ENCODE peak calls at places on chromosomes 3 and 15, in seven cellular contexts. I is ovary, M is A549, O is K562, J is stomach, K is H1, G is suprapubic skin. V is an unnamed sample.

GRCh38 chr3:159872374-159873109 is 116.1 kb upstream of the IL12A start:
- DNase-seq in I (no peak), M (peak), O (no peak), J (no peak), K (no peak), G (no peak), V (no peak)

GRCh38 chr3:61315874-61316273 is 64.6 kb upstream of the FHIT start:
- DNase-seq in I (no peak), M (no peak), O (no peak), J (no peak), K (no peak), G (no peak), V (no peak)

GRCh38 chr3:143307613-143308183 is 188.1 kb downstream of the CHST2 start:
- DNase-seq in I (peak), M (peak), O (peak), J (peak), K (no peak), G (no peak), V (no peak)

GRCh38 chr3:135806342-135806741 is 159.2 kb upstream of the PPP2R3A start:
- DNase-seq in I (no peak), M (no peak), O (no peak), J (no peak), K (no peak), G (no peak), V (no peak)

GRCh38 chr3:15287565-15288330 is 44.6 kb downstream of the SH3BP5 start:
- DNase-seq in I (peak), M (no peak), O (no peak), J (peak), K (no peak), G (peak), V (peak)

GRCh38 chr3:100880072-100880471 is 113.1 kb downstream of the ABI3BP start:
- DNase-seq in I (no peak), M (no peak), O (no peak), J (no peak), K (no peak), G (no peak), V (no peak)

GRCh38 chr3:188507244-188507720 is 353.3 kb downstream of the LPP start:
- DNase-seq in I (no peak), M (no peak), O (no peak), J (no peak), K (no peak), G (no peak), V (no peak)

GRCh38 chr15:29103825-29104565 is 165.6 kb downstream of the NSMCE3 start:
- DNase-seq in I (peak), M (peak), O (no peak), J (peak), K (peak), G (no peak), V (peak)

GRCh38 chr3:195447205-195447604 is 4.4 kb upstream of the ACAP2 start:
- DNase-seq in I (no peak), M (no peak), O (no peak), J (no peak), K (no peak), G (no peak), V (no peak)

GRCh38 chr3:46449755-46450552 is 14.8 kb downstream of the LTF start:
- DNase-seq in I (no peak), M (peak), O (peak), J (no peak), K (no peak), G (no peak), V (no peak)

GRCh38 chr15:91849749-91850161 is 3.8 kb upstream of the SLCO3A1 start:
- DNase-seq in I (no peak), M (peak), O (peak), J (no peak), K (no peak), G (no peak), V (no peak)

GRCh38 chr3:57078366-57079220 is 18.1 kb downstream of the SPATA12 start:
- DNase-seq in I (peak), M (peak), O (peak), J (peak), K (no peak), G (peak), V (peak)

GRCh38 chr15:80163897-80164296 is 11.1 kb downstream of the FAH start:
- DNase-seq in I (no peak), M (no peak), O (no peak), J (no peak), K (no peak), G (peak), V (no peak)

GRCh38 chr3:20074226-20075063 is 34.2 kb downstream of the KAT2B start:
- DNase-seq in I (no peak), M (no peak), O (no peak), J (no peak), K (no peak), G (no peak), V (no peak)

GRCh38 chr15:71806452-71806931 is 3.9 kb upstream of the NR2E3 start:
- DNase-seq in I (no peak), M (no peak), O (no peak), J (no peak), K (no peak), G (no peak), V (no peak)

GRCh38 chr3:64167346-64167745 is 57.9 kb downstream of the PRICKLE2 start:
- DNase-seq in I (no peak), M (no peak), O (no peak), J (no peak), K (no peak), G (no peak), V (no peak)

DNA sequence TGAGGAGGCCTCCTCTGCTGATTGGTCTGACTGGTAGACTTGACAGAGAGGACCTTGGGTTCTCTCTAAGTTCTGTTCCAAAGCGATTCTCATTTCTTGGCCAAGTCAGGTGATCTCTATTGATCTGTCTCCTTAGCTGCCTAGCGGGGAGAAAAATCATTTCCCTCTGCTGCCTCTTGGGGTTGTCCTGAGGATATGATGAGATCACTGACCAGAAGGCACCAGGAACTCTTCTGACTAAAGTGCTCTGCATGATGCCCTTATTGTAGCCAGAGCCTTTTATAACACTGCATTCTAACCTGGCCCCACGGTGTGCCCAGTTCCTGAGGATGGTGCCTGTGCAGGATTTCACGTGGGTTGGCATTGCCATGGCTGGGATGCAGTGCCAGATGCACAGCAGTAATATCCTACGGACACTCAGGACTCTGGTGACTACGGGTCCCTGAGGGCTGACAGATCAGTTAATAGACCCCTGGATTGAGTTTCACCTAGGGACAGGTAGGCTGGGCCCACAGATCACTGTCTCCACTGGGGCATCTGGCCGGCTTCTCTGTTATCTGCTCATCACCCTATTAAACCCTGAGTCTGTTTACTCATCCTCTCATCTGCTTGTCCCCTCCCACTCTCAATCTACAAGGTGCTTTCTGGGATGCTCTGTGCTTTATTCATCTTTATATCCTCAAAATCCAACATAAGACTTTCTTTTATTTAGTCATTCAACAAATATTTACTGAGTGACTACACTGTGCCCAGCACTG is 3.9 kb upstream of the HEG1 start:
- DNase-seq in I (no peak), M (no peak), O (no peak), J (no peak), K (no peak), G (no peak), V (no peak)
- TF ChIP-seq CTCF in I (no peak), M (no peak), O (no peak), J (no peak), K (no peak), G (no peak), V (no peak)

GRCh38 chr3:150972379-150972985 is at the start of gene CLRN1:
- DNase-seq in I (no peak), M (no peak), O (no peak), J (no peak), K (no peak), G (no peak), V (no peak)
- TF ChIP-seq EP300 in I (no peak), M (no peak), O (no peak), J (no peak), K (no peak), G (no peak), V (no peak)

DNA sequence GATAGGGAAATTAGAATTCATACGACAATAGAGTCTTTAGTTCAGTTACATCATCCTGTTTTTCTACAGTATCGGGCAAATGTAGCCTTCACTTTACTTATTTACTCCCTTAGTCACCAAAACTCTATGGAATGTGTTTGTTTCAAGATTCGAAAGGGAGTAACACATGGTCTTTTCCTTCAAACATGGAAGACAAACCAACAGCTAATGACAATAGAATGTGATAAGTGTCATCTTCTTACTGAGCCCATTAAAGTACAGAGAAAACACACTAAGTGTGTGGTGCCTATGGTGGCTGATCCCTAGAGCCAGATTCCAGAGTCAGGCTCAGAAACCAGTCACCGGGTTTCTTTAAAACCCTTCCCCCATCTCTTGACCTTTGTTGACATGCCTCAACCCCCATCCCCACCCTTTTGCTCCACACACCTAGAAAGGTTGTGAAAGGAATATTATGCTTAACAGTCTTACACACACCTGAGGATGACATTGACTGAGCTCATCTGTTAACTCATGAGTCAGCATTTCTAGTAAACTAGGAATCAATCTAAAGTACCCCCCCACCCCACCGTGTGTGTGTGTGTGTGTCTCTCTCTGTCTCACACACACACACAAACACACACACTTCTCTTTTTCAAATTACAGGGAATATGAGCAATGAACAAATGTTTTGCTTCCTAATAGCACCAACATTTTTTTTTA is 549.6 kb upstream of the CCDC54 start:
- DNase-seq in I (no peak), M (no peak), O (no peak), J (no peak), K (no peak), G (no peak), V (no peak)
- H3K27ac ChIP-seq in I (no peak), M (no peak), O (no peak), J (no peak), K (peak), G (no peak), V (no peak)

DNA sequence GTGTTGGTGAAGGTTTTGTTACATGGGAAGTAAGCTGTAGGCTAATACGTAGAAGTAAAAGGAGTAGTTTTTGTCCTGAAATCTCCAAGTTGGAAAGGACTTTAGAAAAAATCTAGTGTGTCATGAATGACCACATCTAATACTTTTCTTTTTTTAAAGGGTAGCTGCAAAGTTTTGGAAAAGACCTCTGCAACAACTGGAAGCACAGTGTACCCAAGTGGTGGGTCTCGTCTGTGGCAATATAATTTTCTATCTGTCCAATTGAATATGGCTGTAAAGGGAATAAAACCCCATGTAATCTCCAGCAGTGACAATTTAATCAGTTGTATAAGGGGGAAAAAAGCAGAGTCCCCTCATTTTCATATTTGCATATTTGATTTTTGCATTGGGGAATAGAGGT is 531.2 kb downstream of the ZIC1 start:
- DNase-seq in I (no peak), M (no peak), O (no peak), J (no peak), K (no peak), G (no peak), V (no peak)
- TF ChIP-seq CTCF in I (no peak), M (no peak), O (no peak), J (no peak), K (no peak), G (no peak), V (no peak)

GRCh38 chr3:105822171-105823123 is 46.4 kb downstream of the CBLB start:
- DNase-seq in I (no peak), M (no peak), O (no peak), J (no peak), K (no peak), G (no peak), V (no peak)
- TF ChIP-seq EP300 in I (no peak), M (no peak), O (no peak), J (no peak), K (no peak), G (no peak), V (no peak)

GRCh38 chr3:69082805-69083204 is 1.9 kb upstream of the ARL6IP5 start:
- DNase-seq in I (no peak), M (no peak), O (no peak), J (peak), K (no peak), G (no peak), V (no peak)

GRCh38 chr3:69080233-69080644 is at the start of gene UBA3:
- DNase-seq in I (peak), M (peak), O (peak), J (peak), K (peak), G (peak), V (peak)

GRCh38 chr3:69081583-69082262 is 1.6 kb upstream of the UBA3 start:
- DNase-seq in I (no peak), M (no peak), O (peak), J (no peak), K (no peak), G (no peak), V (no peak)

GRCh38 chr3:69084326-69084667 is 440 bp upstream of the ARL6IP5 start:
- DNase-seq in I (no peak), M (peak), O (peak), J (peak), K (no peak), G (no peak), V (no peak)

GRCh38 chr3:69079269-69080159 is 651 bp downstream of the UBA3 start:
- DNase-seq in I (no peak), M (no peak), O (peak), J (no peak), K (no peak), G (no peak), V (no peak)
- H3K27ac ChIP-seq in I (peak), M (peak), O (peak), J (peak), K (peak), G (peak), V (peak)

GRCh38 chr3:146966124-146966523 is 361.0 kb upstream of the PLSCR5 start:
- DNase-seq in I (no peak), M (no peak), O (no peak), J (no peak), K (no peak), G (no peak), V (no peak)
- TF ChIP-seq CTCF in I (no peak), M (no peak), O (no peak), J (no peak), K (no peak), G (no peak), V (no peak)

DNA sequence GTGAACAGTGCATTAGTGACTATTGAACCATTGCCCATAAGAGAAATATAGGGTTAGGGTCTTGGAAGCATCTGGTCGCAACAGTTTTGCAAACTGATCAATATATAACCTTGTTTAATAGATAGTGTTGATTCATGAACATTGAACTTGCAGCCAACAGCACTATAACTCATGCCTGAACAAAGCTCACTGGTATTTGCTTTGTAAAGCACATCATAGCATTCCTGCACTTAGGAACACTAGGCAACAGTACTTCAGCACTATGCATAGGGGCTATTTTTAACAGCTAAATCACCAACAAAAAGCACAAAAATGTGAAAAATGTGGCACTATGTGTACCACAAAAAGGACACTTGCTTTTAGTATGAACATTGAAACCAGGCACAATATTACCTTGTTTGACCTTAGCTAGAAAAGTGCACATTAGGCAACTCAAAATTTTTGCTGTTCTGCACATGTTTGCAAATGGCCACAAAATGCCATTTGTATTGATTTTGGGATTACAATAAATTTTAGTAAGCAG is 68.0 kb downstream of the OXNAD1 start:
- DNase-seq in I (no peak), M (no peak), O (no peak), J (no peak), K (no peak), G (no peak), V (no peak)
- TF ChIP-seq EP300 in I (no peak), M (no peak), O (no peak), J (no peak), K (no peak), G (peak), V (no peak)